ENCODE peak calls at places on chromosomes 12 and 14, in four cellular contexts. C is sigmoid colon, N is heart left ventricle, L is prostate gland. T is an unnamed sample. For H3K4me1, the result is how much of the 10 kb centered on the place peaks cover.

GRCh38 chr12:111351026-111351425 is 17.9 kb downstream of the PHETA1 start:
- DNase-seq in L (no peak), C (no peak), N (no peak), T (no peak)

GRCh38 chr12:11823593-11823992 is 174.1 kb downstream of the ETV6 start:
- DNase-seq in L (no peak), C (no peak), N (no peak), T (no peak)

GRCh38 chr14:89856871-89857345 is 97.6 kb downstream of the EFCAB11 start:
- DNase-seq in C (no peak), N (no peak), L (no peak), T (no peak)

GRCh38 chr12:46455648-46456352 is 83.2 kb upstream of the SLC38A2 start:
- DNase-seq in L (peak), N (no peak), C (no peak), T (no peak)

GRCh38 chr12:4540633-4541032 is 1.9 kb downstream of the RAD51AP1 start:
- DNase-seq in L (no peak), C (no peak), N (no peak), T (no peak)

GRCh38 chr12:117552971-117553370 is 191.5 kb upstream of the NOS1 start:
- DNase-seq in L (no peak), N (peak), C (no peak), T (peak)

GRCh38 chr12:74725154-74725553 is 187.5 kb downstream of the ATXN7L3B start:
- DNase-seq in N (no peak), C (no peak), L (no peak), T (no peak)

GRCh38 chr14:99182548-99183115 is 89.4 kb downstream of the BCL11B start:
- DNase-seq in C (peak), L (no peak), N (no peak), T (no peak)

GRCh38 chr14:54627325-54627717 is 60.4 kb downstream of the SAMD4A start:
- DNase-seq in C (no peak), L (no peak), N (no peak), T (no peak)

GRCh38 chr14:26104686-26105085 is 493.1 kb downstream of the NOVA1 start:
- DNase-seq in L (no peak), N (no peak), C (no peak), T (no peak)

GRCh38 chr12:24109381-24110039 is 160.0 kb upstream of the SOX5 start:
- DNase-seq in N (no peak), C (no peak), L (no peak), T (no peak)

GRCh38 chr14:75561013-75561432 is 17.4 kb upstream of the FLVCR2 start:
- DNase-seq in C (peak), N (peak), L (peak), T (peak)

GRCh38 chr12:75155962-75156361 is 53.7 kb downstream of the KCNC2 start:
- DNase-seq in L (no peak), N (no peak), C (no peak), T (no peak)

GRCh38 chr12:121632069-121632970 is 6.0 kb downstream of the ORAI1 start:
- DNase-seq in N (no peak), C (no peak), L (no peak), T (no peak)

GRCh38 chr12:77364400-77364799 is 299.0 kb upstream of the E2F7 start:
- DNase-seq in N (no peak), C (no peak), L (no peak), T (no peak)

GRCh38 chr12:103097496-103097895 is 140.0 kb downstream of the ASCL1 start:
- DNase-seq in L (no peak), N (no peak), C (no peak), T (no peak)

GRCh38 chr14:64704743-64705405 is 650 bp downstream of the PLEKHG3 start:
- DNase-seq in L (peak), N (no peak), C (peak), T (no peak)

DNA sequence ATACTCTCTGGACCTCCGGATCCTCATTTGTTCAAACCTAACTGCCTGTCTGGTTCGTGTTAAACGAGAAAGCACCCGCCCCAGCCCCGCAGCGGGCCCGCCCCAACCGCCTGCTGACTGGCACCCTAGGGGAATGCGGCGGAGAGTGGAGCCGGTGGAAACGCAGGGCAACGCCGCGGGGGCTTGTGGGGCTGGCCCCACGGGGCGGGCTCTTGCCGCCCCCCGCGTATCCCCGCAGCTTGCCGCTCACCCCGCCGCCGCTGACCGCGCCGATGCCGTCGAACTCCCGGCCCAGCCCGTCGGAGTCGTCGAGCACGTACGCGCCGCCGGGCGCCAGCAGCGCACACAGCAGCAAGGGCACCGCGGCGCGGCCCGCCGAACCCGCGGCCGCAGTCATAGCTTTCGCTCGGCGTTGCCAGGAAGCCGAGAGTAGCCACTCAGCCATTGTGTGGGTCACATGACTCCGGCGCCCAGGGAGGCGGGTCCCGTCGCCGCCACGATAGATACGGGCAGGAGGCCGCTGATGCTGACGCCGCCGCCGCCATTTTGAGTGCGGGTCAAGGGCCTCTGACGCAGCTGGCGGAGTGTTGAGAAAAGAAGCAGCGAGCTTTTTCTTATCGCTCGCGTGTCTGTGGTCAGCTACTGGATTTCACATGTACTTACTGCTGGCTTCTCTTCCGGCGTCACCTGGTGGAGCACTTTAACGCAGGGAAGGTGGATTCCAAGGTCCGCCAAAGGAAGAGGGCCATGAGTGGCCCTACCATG is at the start of gene GALC:
- DNase-seq in C (peak), N (peak), L (peak), T (peak)
- TF ChIP-seq POLR2A in C (no peak), N (peak), L (peak), T (peak)

GRCh38 chr14:49950275-49951250 is 57.7 kb downstream of the ARF6 start:
- DNase-seq in C (no peak), N (no peak), L (peak), T (no peak)

GRCh38 chr14:49945448-49946319 is 52.8 kb downstream of the ARF6 start:
- DNase-seq in C (no peak), N (no peak), L (no peak), T (no peak)

GRCh38 chr14:49944501-49944900 is 51.6 kb downstream of the ARF6 start:
- DNase-seq in N (no peak), C (no peak), L (no peak), T (no peak)

GRCh38 chr14:49942090-49942489 is 49.2 kb downstream of the ARF6 start:
- DNase-seq in N (no peak), C (peak), L (no peak), T (no peak)

DNA sequence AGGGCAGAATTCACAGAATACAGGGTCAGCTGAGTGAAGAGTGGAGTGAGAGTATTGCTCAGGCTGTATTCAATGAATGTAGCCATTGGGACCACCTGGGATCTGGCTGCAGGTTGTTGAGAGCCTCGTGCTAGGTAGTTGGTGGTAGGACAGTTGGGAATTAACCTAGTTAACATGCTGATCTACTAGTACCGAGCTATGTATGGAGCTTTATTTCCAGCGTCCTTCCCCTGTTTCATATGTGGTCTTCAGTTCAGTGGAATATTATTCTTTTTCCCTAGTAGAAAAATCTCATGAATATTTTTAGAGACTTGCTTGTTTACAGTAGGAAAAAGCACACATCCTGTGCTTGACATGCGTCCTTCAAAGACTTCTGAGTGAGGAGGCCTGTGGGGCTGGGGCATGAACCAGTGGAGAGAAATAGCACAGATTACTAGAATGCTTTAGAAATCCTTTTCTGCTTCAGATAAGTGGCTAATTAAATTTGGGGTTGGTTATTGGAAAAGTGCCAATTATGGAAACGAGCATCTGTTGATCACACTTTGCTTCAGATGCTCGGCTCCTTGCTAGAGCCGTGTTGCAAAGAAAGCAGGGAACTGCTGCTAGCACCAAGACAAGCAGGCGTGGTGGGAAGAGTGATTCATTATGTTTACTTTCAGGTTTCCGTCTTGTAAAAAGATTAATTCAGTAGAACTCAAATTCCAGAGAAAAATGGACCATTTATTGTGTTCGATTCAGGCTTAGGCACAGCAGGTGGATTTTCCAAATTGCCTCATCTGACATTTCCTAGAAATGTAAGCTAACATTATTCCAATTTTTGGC is 53.6 kb downstream of the ARF6 start:
- DNase-seq in C (no peak), N (no peak), L (peak), T (no peak)
- H3K4me1 ChIP-seq in C (under half), N (under half), L (under half), T (under half)

GRCh38 chr12:105427883-105428282 is 97.4 kb downstream of the C12orf75 start:
- DNase-seq in N (no peak), L (no peak), C (no peak), T (no peak)
- TF ChIP-seq CTCF in N (peak), L (no peak), C (no peak), T (no peak)

GRCh38 chr14:92950193-92950540 is 27.2 kb downstream of the CHGA start:
- DNase-seq in N (peak), L (no peak), C (no peak), T (no peak)

GRCh38 chr14:92949496-92950192 is 26.7 kb downstream of the CHGA start:
- DNase-seq in L (no peak), C (no peak), N (no peak), T (no peak)

GRCh38 chr14:92950773-92951172 is 27.8 kb downstream of the CHGA start:
- DNase-seq in C (no peak), L (no peak), N (no peak), T (no peak)

GRCh38 chr14:92946847-92947545 is 24.0 kb downstream of the CHGA start:
- DNase-seq in L (no peak), N (no peak), C (no peak), T (no peak)

GRCh38 chr14:92948647-92949046 is 25.7 kb downstream of the CHGA start:
- DNase-seq in L (no peak), C (no peak), N (no peak), T (no peak)
- TF ChIP-seq POLR2A in L (no peak), C (no peak), N (no peak), T (no peak)

GRCh38 chr12:94925206-94925605 is 78.3 kb downstream of the NDUFA12 start:
- DNase-seq in C (no peak), L (no peak), N (no peak), T (no peak)

GRCh38 chr12:94925729-94926128 is 77.8 kb downstream of the NDUFA12 start:
- DNase-seq in C (no peak), N (no peak), L (no peak), T (no peak)

GRCh38 chr12:94922561-94922960 is 80.9 kb downstream of the NDUFA12 start:
- DNase-seq in L (no peak), N (no peak), C (no peak), T (no peak)
- H3K4me1 ChIP-seq in L (under half), N (under half), C (under half), T (under half)

DNA sequence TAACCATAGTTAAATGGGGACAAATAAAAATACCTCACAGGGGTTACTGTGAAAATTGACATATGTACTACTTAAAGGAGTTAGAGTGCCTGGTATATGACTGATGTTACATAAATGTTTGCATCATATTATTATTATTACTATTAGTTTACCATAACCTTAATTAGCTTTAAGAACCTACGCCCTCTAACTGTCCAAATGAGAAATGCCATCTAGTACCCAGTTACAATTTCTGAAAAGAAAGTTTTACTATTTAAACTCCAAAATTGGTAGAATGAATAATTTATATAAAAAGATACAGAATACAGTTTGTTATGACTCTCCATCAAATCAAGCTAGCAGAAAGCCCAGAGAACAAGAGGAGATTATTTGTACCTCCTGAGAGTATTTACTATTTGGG is 42.3 kb downstream of the EML5 start:
- DNase-seq in C (no peak), N (no peak), L (no peak), T (no peak)
- TF ChIP-seq CTCF in C (no peak), N (no peak), L (no peak), T (no peak)

DNA sequence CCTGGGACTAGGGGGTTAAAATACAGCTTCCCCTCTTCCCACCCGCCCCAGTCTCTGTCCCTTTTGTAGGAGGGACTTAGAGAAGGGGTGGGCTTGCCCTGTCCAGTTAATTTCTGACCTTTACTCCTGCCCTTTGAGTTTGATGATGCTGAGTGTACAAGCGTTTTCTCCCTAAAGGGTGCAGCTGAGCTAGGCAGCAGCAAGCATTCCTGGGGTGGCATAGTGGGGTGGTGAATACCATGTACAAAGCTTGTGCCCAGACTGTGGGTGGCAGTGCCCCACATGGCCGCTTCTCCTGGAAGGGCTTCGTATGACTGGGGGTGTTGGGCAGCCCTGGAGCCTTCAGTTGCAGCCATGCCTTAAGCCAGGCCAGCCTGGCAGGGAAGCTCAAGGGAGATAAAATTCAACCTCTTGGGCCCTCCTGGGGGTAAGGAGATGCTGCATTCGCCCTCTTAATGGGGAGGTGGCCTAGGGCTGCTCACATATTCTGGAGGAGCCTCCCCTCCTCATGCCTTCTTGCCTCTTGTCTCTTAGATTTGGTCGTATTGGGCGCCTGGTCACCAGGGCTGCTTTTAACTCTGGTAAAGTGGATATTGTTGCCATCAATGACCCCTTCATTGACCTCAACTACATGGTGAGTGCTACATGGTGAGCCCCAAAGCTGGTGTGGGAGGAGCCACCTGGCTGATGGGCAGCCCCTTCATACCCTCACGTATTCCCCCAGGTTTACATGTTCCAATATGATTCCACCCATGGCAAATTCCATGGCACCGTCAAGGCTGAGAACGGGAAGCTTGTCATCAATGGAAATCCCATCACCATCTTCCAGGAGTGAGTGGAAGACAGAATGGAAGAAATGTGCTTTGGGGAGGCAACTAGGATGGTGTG is 1.9 kb downstream of the GAPDH start:
- DNase-seq in L (no peak), C (peak), N (no peak), T (no peak)
- TF ChIP-seq POLR2A in L (no peak), C (no peak), N (no peak), T (no peak)

GRCh38 chr12:132067182-132067581 is 76.9 kb downstream of the DDX51 start:
- DNase-seq in N (no peak), C (no peak), L (no peak), T (no peak)
- H3K4me1 ChIP-seq in N (under half), C (under half), L (under half), T (under half)